ENCODE peak calls at places on chromosomes 11 and 22, in seven cellular contexts. H is HT1080; A is RCC 7860; F is cardiac fibroblast; B is activated effector memory CD4-positive, alpha-beta T cell treated with Interleukin-2 at 50 U/mL for 16 hours; V is uterus; G is brain microvascular endothelial cell. Q is an unnamed sample.

GRCh38 chr22:39567135-39567946 is 3.2 kb upstream of the CACNA1I start:
- DNase-seq in H (no peak), A (no peak), F (no peak), B (peak), V (no peak), G (no peak), Q (no peak)

GRCh38 chr22:44002324-44002723 is 21.8 kb upstream of the PARVB start:
- DNase-seq in H (no peak), A (no peak), F (no peak), B (no peak), V (no peak), G (no peak), Q (no peak)

GRCh38 chr11:110479445-110480101 is 49.8 kb downstream of the FDX1 start:
- DNase-seq in H (peak), A (no peak), F (peak), B (no peak), V (no peak), G (peak), Q (no peak)

GRCh38 chr22:42438293-42438650 is 6.1 kb upstream of the NFAM1 start:
- DNase-seq in H (no peak), A (no peak), F (no peak), B (no peak), V (no peak), G (no peak), Q (no peak)

GRCh38 chr11:64048042-64048854 is 12.5 kb downstream of the FLRT1 start:
- DNase-seq in H (no peak), A (no peak), F (no peak), B (no peak), V (no peak), G (no peak), Q (no peak)

GRCh38 chr11:134380785-134381184 is 31.3 kb downstream of the B3GAT1 start:
- DNase-seq in H (no peak), A (no peak), F (no peak), B (no peak), V (no peak), G (no peak), Q (no peak)

GRCh38 chr22:23893446-23893956 is 682 bp upstream of the MIF start:
- DNase-seq in H (no peak), A (no peak), F (no peak), B (no peak), V (no peak), G (no peak), Q (no peak)

GRCh38 chr11:80593981-80594380 is 1153.2 kb upstream of the TENM4 start:
- DNase-seq in H (peak), A (peak), F (peak), B (no peak), V (no peak), G (peak), Q (peak)

GRCh38 chr11:130475426-130476053 is 27.1 kb downstream of the ADAMTS15 start:
- DNase-seq in H (no peak), A (no peak), F (no peak), B (no peak), V (no peak), G (no peak), Q (no peak)

GRCh38 chr11:75626692-75627536 is 41.9 kb downstream of the MAP6 start:
- DNase-seq in H (peak), A (no peak), F (no peak), B (no peak), V (no peak), G (peak), Q (no peak)